ENCODE peak calls at places on chromosomes 1 and 21, in nine cellular contexts. F, I, S, P, Z, B, Q, Y and J are unnamed samples. For H3K36me3, the result is how much of the 10 kb centered on the place peaks cover.

GRCh38 chr1:14597343-14598006 is 1.0 kb upstream of the KAZN start:
- DNase-seq in F (no peak), I (no peak), S (no peak), P (no peak), Z (no peak), B (no peak), Q (no peak), Y (no peak), J (no peak)

GRCh38 chr1:87951852-87952251 is 623.2 kb downstream of the LMO4 start:
- DNase-seq in F (no peak), I (no peak), S (no peak), P (no peak), Z (no peak), B (no peak), Q (no peak), Y (no peak), J (no peak)

GRCh38 chr1:225427249-225428065 is at the start of gene LBR:
- DNase-seq in F (peak), I (no peak), S (no peak), P (no peak), Z (no peak), B (peak), Q (no peak), Y (peak), J (no peak)

GRCh38 chr1:173205146-173206051 is 1.7 kb downstream of the TNFSF4 start:
- DNase-seq in F (no peak), I (peak), S (peak), P (peak), Z (peak), B (peak), Q (no peak), Y (peak), J (peak)

GRCh38 chr1:220894924-220895256 is 15.6 kb downstream of the HLX start:
- DNase-seq in F (no peak), I (no peak), S (no peak), P (no peak), Z (no peak), B (no peak), Q (no peak), Y (no peak), J (no peak)

GRCh38 chr1:167467126-167467725 is 51.1 kb downstream of the CD247 start:
- DNase-seq in F (peak), I (no peak), S (no peak), P (no peak), Z (no peak), B (no peak), Q (no peak), Y (no peak), J (peak)

GRCh38 chr1:19616489-19616888 is 27.6 kb upstream of the NBL1 start:
- DNase-seq in F (peak), I (no peak), S (no peak), P (no peak), Z (no peak), B (no peak), Q (no peak), Y (no peak), J (peak)

GRCh38 chr21:25963186-25963585 is 207.4 kb downstream of the APP start:
- DNase-seq in F (peak), I (no peak), S (no peak), P (no peak), Z (no peak), B (no peak), Q (peak), Y (peak), J (peak)

GRCh38 chr1:184802739-184803492 is 48.3 kb upstream of the EDEM3 start:
- DNase-seq in F (peak), I (no peak), S (no peak), P (no peak), Z (no peak), B (no peak), Q (no peak), Y (no peak), J (peak)

GRCh38 chr1:46380508-46380907 is 13.6 kb upstream of the FAAH start:
- DNase-seq in F (no peak), I (no peak), S (no peak), P (no peak), Z (no peak), B (no peak), Q (no peak), Y (no peak), J (no peak)

GRCh38 chr1:63326473-63327380 is 4.4 kb downstream of the FOXD3 start:
- DNase-seq in F (no peak), I (no peak), S (no peak), P (no peak), Z (no peak), B (no peak), Q (no peak), Y (no peak), J (no peak)

GRCh38 chr21:21383126-21383525 is 384.9 kb downstream of the NCAM2 start:
- DNase-seq in F (no peak), I (no peak), S (no peak), P (no peak), Z (no peak), B (no peak), Q (no peak), Y (no peak), J (no peak)

GRCh38 chr1:58779837-58780585 is 3.8 kb downstream of the JUN start:
- DNase-seq in F (peak), I (no peak), S (peak), P (peak), Z (peak), B (peak), Q (peak), Y (peak), J (peak)

GRCh38 chr1:239550178-239550577 is 163.8 kb downstream of the CHRM3 start:
- DNase-seq in F (no peak), I (no peak), S (no peak), P (no peak), Z (no peak), B (no peak), Q (no peak), Y (no peak), J (peak)

GRCh38 chr1:180610556-180611015 is 21.2 kb upstream of the XPR1 start:
- DNase-seq in F (no peak), I (no peak), S (no peak), P (no peak), Z (no peak), B (no peak), Q (no peak), Y (no peak), J (no peak)
- H3K4me3 ChIP-seq in F (no peak), I (no peak), S (no peak), P (no peak), Z (no peak), B (no peak), Q (no peak), Y (no peak), J (no peak)

GRCh38 chr1:21258331-21259134 is 31.7 kb downstream of the ECE1 start:
- DNase-seq in F (no peak), I (no peak), S (no peak), P (no peak), Z (no peak), B (no peak), Q (no peak), Y (no peak), J (peak)
- H3K36me3 ChIP-seq in F (under half), I (under half), S (under half), P (under half), Z (under half), B (under half), Q (under half), Y (half or more), J (under half)

GRCh38 chr1:31757204-31757679 is 6.9 kb downstream of the ADGRB2 start:
- DNase-seq in F (no peak), I (no peak), S (no peak), P (no peak), Z (no peak), B (no peak), Q (no peak), Y (no peak), J (no peak)
- TF ChIP-seq CTCF in F (no peak), I (no peak), S (no peak), P (no peak), Z (no peak), B (no peak), Q (no peak), Y (no peak), J (no peak)

GRCh38 chr1:156387899-156388813 is 19.1 kb downstream of the RHBG start:
- DNase-seq in F (no peak), I (no peak), S (no peak), P (no peak), Z (no peak), B (no peak), Q (no peak), Y (no peak), J (no peak)

GRCh38 chr1:156388814-156389137 is 19.8 kb downstream of the RHBG start:
- DNase-seq in F (no peak), I (no peak), S (no peak), P (no peak), Z (no peak), B (no peak), Q (no peak), Y (no peak), J (no peak)

GRCh38 chr1:156385534-156386031 is 16.6 kb downstream of the RHBG start:
- DNase-seq in F (peak), I (no peak), S (peak), P (peak), Z (peak), B (peak), Q (peak), Y (peak), J (peak)

GRCh38 chr1:156386134-156386901 is 17.3 kb downstream of the RHBG start:
- DNase-seq in F (no peak), I (no peak), S (no peak), P (no peak), Z (no peak), B (no peak), Q (no peak), Y (no peak), J (no peak)

DNA sequence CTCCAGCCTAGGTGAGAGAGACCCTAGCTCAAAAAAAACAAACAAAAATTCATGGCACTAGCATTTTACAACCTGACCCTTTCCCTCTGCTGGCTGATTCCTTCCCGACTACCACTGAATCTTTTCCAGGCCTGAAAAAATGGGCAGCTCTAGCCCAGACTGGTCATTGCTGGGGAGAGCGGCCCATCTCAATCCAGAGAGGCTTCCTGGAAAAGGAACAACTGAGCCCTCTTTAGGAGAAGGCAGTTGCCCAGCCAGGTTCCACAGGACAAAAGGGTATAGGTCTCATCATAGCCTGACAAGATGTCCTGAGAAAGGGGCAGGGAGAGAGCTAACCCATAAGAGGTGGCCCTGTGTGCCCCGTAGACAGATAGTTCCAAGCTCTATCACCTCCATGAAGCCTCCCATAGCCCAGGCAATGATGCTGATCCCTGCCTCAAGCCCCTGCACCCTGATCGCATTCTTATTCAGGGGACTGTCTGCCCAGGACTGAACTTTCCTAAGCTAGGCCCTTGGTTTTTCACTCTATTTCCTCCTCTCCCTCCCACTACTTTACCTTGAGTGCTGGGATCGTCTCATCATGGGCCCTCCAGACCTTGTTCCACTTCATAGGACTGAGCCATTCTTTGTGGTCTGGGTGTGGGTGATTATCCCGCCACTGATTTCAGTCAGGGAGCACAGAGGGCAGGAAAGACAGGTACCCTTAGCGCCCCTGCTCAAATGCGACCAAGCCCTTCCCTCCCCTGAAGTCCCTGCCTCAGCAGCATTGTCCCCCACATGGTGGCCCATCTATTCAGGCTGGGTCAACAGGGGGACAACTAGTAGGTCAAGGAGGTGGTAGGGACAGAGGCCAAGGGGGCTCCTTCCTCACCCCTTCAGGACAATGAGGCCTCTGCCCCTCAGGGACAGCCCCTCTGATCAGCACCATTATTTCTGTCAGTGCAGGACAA is 18.2 kb downstream of the RHBG start:
- DNase-seq in F (no peak), I (no peak), S (no peak), P (no peak), Z (no peak), B (no peak), Q (no peak), Y (no peak), J (no peak)
- H3K4me3 ChIP-seq in F (no peak), I (no peak), S (no peak), P (no peak), Z (no peak), B (no peak), Q (no peak), Y (no peak), J (no peak)

DNA sequence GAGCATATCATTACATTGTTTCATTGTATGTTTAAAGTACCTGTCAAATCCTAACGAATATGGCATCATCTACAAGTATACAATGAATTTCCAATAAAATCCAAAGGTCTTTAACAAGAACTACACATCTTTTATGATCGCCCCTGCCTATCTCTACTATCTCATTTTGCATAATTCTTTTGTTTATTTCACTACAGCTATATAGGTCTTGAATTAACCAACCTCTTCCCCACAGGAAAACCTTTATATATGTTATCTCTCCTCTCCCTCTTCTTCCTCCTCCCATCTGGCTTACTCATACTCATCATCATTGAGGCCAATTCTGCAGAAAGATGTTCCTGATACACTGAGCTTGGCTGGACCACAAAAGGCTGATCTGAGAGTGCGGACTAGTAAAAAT is 175.5 kb downstream of the DENND1B start:
- DNase-seq in F (no peak), I (no peak), S (no peak), P (no peak), Z (no peak), B (no peak), Q (no peak), Y (no peak), J (no peak)
- H3K36me3 ChIP-seq in F (under half), I (under half), S (under half), P (under half), Z (under half), B (under half), Q (under half), Y (under half), J (under half)

GRCh38 chr1:77030401-77031100 is 163.3 kb downstream of the ST6GALNAC5 start:
- DNase-seq in F (no peak), I (no peak), S (no peak), P (no peak), Z (no peak), B (no peak), Q (no peak), Y (no peak), J (no peak)

GRCh38 chr1:77026126-77026525 is 158.8 kb downstream of the ST6GALNAC5 start:
- DNase-seq in F (no peak), I (no peak), S (no peak), P (no peak), Z (no peak), B (no peak), Q (no peak), Y (no peak), J (no peak)

GRCh38 chr1:77026640-77027039 is 159.4 kb downstream of the ST6GALNAC5 start:
- DNase-seq in F (no peak), I (no peak), S (no peak), P (no peak), Z (no peak), B (no peak), Q (no peak), Y (no peak), J (no peak)

GRCh38 chr1:77027916-77028315 is 160.6 kb downstream of the ST6GALNAC5 start:
- DNase-seq in F (no peak), I (no peak), S (no peak), P (no peak), Z (no peak), B (no peak), Q (no peak), Y (no peak), J (no peak)

GRCh38 chr1:77031101-77031662 is 163.9 kb downstream of the ST6GALNAC5 start:
- DNase-seq in F (peak), I (peak), S (no peak), P (no peak), Z (no peak), B (peak), Q (no peak), Y (no peak), J (peak)
- TF ChIP-seq CTCF in F (peak), I (peak), S (no peak), P (no peak), Z (no peak), B (no peak), Q (no peak), Y (no peak), J (no peak)